ENCODE peak calls at places on chromosomes 3 and 15, in nine cellular contexts. T, E, N, X, R, Z, Q, K and H are unnamed samples.

GRCh38 chr3:14843321-14843720 is 24.6 kb downstream of the FGD5 start:
- DNase-seq in T (no peak), E (no peak), N (no peak), X (no peak), R (no peak), Z (no peak), Q (no peak), K (no peak), H (no peak)

GRCh38 chr3:124157748-124158147 is 165.8 kb upstream of the ROPN1 start:
- DNase-seq in T (no peak), E (no peak), N (no peak), X (no peak), R (no peak), Z (no peak), Q (no peak), K (no peak), H (no peak)

GRCh38 chr15:31598620-31599019 is 272.0 kb downstream of the KLF13 start:
- DNase-seq in T (no peak), E (no peak), N (no peak), X (no peak), R (peak), Z (peak), Q (no peak), K (no peak), H (no peak)

GRCh38 chr15:98842192-98842972 is 165.2 kb downstream of the PGPEP1L start:
- DNase-seq in T (no peak), E (no peak), N (no peak), X (no peak), R (no peak), Z (no peak), Q (no peak), K (peak), H (no peak)

GRCh38 chr15:48899793-48900192 is 21.9 kb downstream of the EID1 start:
- DNase-seq in T (no peak), E (no peak), N (no peak), X (no peak), R (no peak), Z (no peak), Q (no peak), K (no peak), H (no peak)

GRCh38 chr3:36399933-36400332 is 19.6 kb downstream of the STAC start:
- DNase-seq in T (no peak), E (no peak), N (no peak), X (no peak), R (no peak), Z (no peak), Q (no peak), K (no peak), H (no peak)

GRCh38 chr3:119664850-119665379 is 4.5 kb upstream of the POPDC2 start:
- DNase-seq in T (no peak), E (no peak), N (no peak), X (peak), R (no peak), Z (peak), Q (peak), K (no peak), H (no peak)

GRCh38 chr15:42784705-42785104 is 47.8 kb upstream of the CDAN1 start:
- DNase-seq in T (no peak), E (no peak), N (no peak), X (no peak), R (no peak), Z (no peak), Q (no peak), K (no peak), H (no peak)

GRCh38 chr3:124467980-124468902 is 262.0 kb upstream of the UMPS start:
- DNase-seq in T (peak), E (no peak), N (peak), X (peak), R (peak), Z (peak), Q (peak), K (peak), H (no peak)

GRCh38 chr15:48017747-48018146 is 103.0 kb upstream of the SLC24A5 start:
- DNase-seq in T (no peak), E (no peak), N (no peak), X (no peak), R (no peak), Z (no peak), Q (no peak), K (no peak), H (no peak)

GRCh38 chr15:60555291-60555690 is 76.3 kb upstream of the ICE2 start:
- DNase-seq in T (no peak), E (no peak), N (no peak), X (no peak), R (no peak), Z (no peak), Q (no peak), K (no peak), H (no peak)

GRCh38 chr3:88000853-88001252 is 58.0 kb downstream of the CGGBP1 start:
- DNase-seq in T (peak), E (no peak), N (peak), X (peak), R (peak), Z (peak), Q (no peak), K (peak), H (peak)

GRCh38 chr3:22161315-22161714 is 410.3 kb upstream of the ZNF385D start:
- DNase-seq in T (no peak), E (no peak), N (no peak), X (no peak), R (no peak), Z (no peak), Q (no peak), K (peak), H (no peak)

GRCh38 chr15:89167267-89168176 is 53.9 kb downstream of the RLBP1 start:
- DNase-seq in T (peak), E (no peak), N (peak), X (peak), R (peak), Z (peak), Q (peak), K (peak), H (no peak)

GRCh38 chr3:21638488-21638887 is 112.5 kb downstream of the ZNF385D start:
- DNase-seq in T (no peak), E (no peak), N (no peak), X (peak), R (no peak), Z (no peak), Q (no peak), K (no peak), H (no peak)

GRCh38 chr3:14719006-14719405 is 44.1 kb downstream of the C3orf20 start:
- DNase-seq in T (no peak), E (no peak), N (no peak), X (peak), R (peak), Z (no peak), Q (no peak), K (no peak), H (no peak)

GRCh38 chr3:65534825-65535224 is 503.9 kb downstream of the MAGI1 start:
- DNase-seq in T (no peak), E (no peak), N (no peak), X (no peak), R (no peak), Z (no peak), Q (no peak), K (no peak), H (no peak)

GRCh38 chr3:124178531-124178930 is 186.6 kb upstream of the ROPN1 start:
- DNase-seq in T (no peak), E (no peak), N (no peak), X (no peak), R (no peak), Z (no peak), Q (peak), K (no peak), H (no peak)

GRCh38 chr15:80776420-80777045 is 2.6 kb upstream of the CEMIP start:
- DNase-seq in T (peak), E (peak), N (peak), X (peak), R (peak), Z (peak), Q (peak), K (peak), H (peak)

GRCh38 chr3:185151959-185152432 is 864 bp downstream of the C3orf70 start:
- DNase-seq in T (no peak), E (peak), N (no peak), X (peak), R (peak), Z (no peak), Q (no peak), K (peak), H (no peak)

GRCh38 chr3:99021466-99021865 is 120.0 kb upstream of the DCBLD2 start:
- DNase-seq in T (no peak), E (no peak), N (no peak), X (no peak), R (no peak), Z (no peak), Q (no peak), K (no peak), H (no peak)

GRCh38 chr15:91853968-91854943 is 748 bp downstream of the SLCO3A1 start:
- DNase-seq in T (no peak), E (peak), N (peak), X (peak), R (peak), Z (peak), Q (no peak), K (peak), H (peak)

GRCh38 chr15:38074029-38074428 is 139.6 kb downstream of the TMCO5A start:
- DNase-seq in T (no peak), E (no peak), N (peak), X (peak), R (no peak), Z (no peak), Q (no peak), K (peak), H (no peak)

GRCh38 chr15:96365781-96366525 is 35.5 kb downstream of the NR2F2 start:
- DNase-seq in T (no peak), E (no peak), N (no peak), X (no peak), R (no peak), Z (no peak), Q (no peak), K (peak), H (no peak)

GRCh38 chr3:51718547-51719412 is 11.9 kb downstream of the GRM2 start:
- DNase-seq in T (peak), E (peak), N (peak), X (peak), R (peak), Z (peak), Q (no peak), K (peak), H (peak)

GRCh38 chr15:47820780-47821319 is 103.5 kb downstream of the SEMA6D start:
- DNase-seq in T (peak), E (peak), N (peak), X (peak), R (peak), Z (no peak), Q (peak), K (peak), H (no peak)

GRCh38 chr3:161274691-161275298 is 53.7 kb downstream of the NMD3 start:
- DNase-seq in T (peak), E (no peak), N (peak), X (peak), R (peak), Z (peak), Q (no peak), K (peak), H (peak)

GRCh38 chr3:106425021-106425420 is 556.2 kb upstream of the CBLB start:
- DNase-seq in T (no peak), E (no peak), N (peak), X (peak), R (peak), Z (no peak), Q (peak), K (peak), H (no peak)

GRCh38 chr15:25247418-25248030 is 191.3 kb downstream of the UBE3A start:
- DNase-seq in T (no peak), E (no peak), N (no peak), X (no peak), R (no peak), Z (no peak), Q (no peak), K (no peak), H (no peak)

GRCh38 chr3:38022887-38023709 is 6.3 kb downstream of the PLCD1 start:
- DNase-seq in T (no peak), E (peak), N (no peak), X (no peak), R (no peak), Z (peak), Q (no peak), K (no peak), H (no peak)
- H3K4me3 ChIP-seq in T (no peak), E (no peak), N (no peak), X (peak), R (no peak), Z (no peak), Q (no peak), K (peak), H (peak)

DNA sequence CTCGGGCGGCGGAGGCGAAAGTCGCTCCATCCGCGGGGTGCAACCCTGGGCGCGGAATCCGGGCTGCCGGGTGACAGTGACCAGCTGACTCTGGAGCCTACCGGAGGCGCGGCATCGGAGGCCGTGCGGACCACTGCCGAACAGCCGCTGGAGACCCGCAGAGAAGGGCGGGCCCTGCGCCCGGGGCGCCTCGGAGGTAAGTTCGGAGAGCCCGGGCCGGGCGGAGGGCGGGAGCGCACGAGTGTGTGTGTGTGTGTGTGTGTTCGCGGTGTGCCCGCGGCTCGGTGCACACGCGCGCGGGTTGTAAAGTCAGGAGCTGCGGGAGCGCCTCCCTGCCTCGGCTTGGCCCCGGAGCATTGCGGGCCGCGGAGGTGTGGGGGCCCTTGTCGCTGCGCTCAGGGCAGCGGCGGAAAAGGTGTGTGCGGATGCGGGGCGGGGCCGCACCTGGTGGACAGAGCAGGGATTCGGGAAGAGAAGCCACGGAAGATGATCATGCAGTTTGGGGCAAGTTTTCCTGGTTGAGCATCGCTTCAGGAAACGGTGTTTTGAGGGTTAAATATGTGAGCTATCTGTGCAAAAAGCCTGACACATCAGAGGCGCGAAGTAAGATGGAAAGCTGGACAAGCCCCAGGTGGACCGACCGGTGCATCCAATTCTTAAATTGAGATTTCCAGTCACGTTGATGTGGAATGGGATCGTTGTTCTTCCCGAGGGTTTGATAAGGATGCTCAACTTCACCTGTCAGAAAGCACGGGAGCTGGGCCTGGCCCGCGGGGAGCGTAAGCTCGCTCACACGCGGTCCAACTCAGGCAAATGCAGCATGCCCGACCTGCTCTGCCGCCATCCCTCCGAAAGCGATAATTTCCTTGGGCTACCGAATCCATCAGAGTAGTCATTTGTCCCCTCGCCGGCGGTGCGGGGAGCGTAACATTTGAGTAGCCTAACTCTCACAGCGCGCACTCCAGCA is 492 bp downstream of the MINAR1 start:
- DNase-seq in T (no peak), E (no peak), N (no peak), X (peak), R (peak), Z (peak), Q (no peak), K (no peak), H (no peak)
- H3K4me3 ChIP-seq in T (no peak), E (peak), N (peak), X (peak), R (peak), Z (peak), Q (peak), K (peak), H (no peak)

DNA sequence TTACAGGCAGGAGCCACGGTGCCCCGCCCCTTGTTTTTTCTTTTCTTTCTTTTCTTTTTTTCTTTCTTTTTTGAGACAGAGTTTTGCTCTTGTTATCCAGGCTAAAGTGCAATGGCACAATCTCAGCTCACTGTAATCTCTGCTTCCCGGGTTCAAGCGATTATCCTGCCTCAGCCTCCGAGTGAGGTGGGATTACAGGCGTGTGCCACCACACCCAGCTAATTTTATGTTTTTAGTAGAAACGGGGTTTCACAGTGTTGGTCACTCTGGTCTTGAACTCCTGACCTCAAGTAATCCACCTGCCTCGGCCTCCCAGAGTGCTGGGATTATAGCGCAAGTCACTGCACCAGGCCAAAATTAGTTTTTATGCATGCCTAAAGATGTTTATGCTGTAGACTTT is 2.5 kb downstream of the RPL35A start:
- DNase-seq in T (no peak), E (no peak), N (no peak), X (no peak), R (no peak), Z (no peak), Q (no peak), K (no peak), H (no peak)
- H3K4me3 ChIP-seq in T (no peak), E (no peak), N (peak), X (no peak), R (no peak), Z (no peak), Q (peak), K (no peak), H (no peak)

GRCh38 chr15:63041402-63041977 is 1.1 kb upstream of the TPM1 start:
- DNase-seq in T (no peak), E (no peak), N (no peak), X (no peak), R (no peak), Z (no peak), Q (no peak), K (no peak), H (no peak)
- H3K4me3 ChIP-seq in T (no peak), E (peak), N (no peak), X (peak), R (no peak), Z (peak), Q (peak), K (no peak), H (no peak)

DNA sequence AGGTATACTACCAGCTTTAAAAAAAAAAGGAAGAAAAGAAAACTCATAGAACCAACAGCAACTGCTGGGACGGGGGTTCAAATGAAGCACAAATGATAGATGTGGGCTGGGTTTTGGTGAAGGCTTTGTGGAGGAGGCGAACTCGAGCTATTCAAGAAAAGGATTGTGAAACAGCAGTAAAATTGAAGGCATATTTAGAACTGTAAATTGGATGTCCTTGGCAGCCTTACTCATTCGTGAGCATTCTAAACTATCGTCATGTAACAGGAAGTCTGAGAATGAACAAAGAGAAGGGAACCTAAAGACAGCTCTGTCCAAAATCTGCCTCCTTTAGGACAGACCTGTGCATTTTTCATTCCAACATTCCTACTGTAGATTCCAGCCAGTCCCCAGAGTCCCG is 97.8 kb downstream of the LARS2 start:
- DNase-seq in T (no peak), E (no peak), N (peak), X (peak), R (no peak), Z (no peak), Q (peak), K (peak), H (no peak)
- H3K4me3 ChIP-seq in T (no peak), E (no peak), N (no peak), X (no peak), R (no peak), Z (no peak), Q (no peak), K (no peak), H (no peak)

DNA sequence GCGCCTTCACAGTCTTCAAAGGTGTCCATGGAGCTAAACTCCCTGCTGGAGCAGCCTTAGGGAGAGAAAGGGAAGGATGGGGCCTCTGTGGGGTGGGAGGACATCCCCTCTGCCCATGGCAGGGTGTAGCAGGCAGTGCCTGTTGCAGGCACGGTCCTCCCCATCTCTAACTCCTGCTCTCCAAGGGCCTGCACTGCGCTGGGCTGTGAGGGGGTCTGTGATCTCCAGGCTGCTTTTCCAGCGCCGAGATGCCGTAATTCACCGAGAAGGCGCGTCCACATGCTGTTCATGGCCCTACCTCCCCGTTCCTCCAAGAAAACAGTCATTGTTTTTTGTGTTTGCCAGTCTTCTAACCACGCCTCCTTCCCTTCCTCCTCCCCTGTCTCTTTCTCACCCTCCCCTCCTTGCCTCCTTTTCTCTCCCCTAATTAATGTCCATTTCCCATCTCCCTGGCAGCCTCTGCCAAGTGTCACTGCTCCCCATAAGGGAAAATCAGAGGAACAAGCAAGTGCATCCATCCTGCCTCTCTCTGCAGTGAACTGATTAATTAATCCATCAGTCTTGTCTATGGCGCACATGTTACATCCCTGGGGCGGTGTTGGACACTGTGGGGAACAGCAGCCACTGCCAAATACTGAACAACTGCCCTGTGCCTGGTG is 17.7 kb upstream of the LAMP3 start:
- DNase-seq in T (no peak), E (no peak), N (peak), X (peak), R (peak), Z (no peak), Q (no peak), K (peak), H (no peak)
- H3K4me3 ChIP-seq in T (no peak), E (no peak), N (peak), X (no peak), R (no peak), Z (no peak), Q (no peak), K (no peak), H (no peak)

GRCh38 chr3:16372362-16373269 is 107.6 kb downstream of the OXNAD1 start:
- DNase-seq in T (no peak), E (peak), N (peak), X (peak), R (no peak), Z (no peak), Q (peak), K (no peak), H (no peak)
- H3K4me3 ChIP-seq in T (no peak), E (no peak), N (no peak), X (no peak), R (no peak), Z (no peak), Q (no peak), K (no peak), H (no peak)

DNA sequence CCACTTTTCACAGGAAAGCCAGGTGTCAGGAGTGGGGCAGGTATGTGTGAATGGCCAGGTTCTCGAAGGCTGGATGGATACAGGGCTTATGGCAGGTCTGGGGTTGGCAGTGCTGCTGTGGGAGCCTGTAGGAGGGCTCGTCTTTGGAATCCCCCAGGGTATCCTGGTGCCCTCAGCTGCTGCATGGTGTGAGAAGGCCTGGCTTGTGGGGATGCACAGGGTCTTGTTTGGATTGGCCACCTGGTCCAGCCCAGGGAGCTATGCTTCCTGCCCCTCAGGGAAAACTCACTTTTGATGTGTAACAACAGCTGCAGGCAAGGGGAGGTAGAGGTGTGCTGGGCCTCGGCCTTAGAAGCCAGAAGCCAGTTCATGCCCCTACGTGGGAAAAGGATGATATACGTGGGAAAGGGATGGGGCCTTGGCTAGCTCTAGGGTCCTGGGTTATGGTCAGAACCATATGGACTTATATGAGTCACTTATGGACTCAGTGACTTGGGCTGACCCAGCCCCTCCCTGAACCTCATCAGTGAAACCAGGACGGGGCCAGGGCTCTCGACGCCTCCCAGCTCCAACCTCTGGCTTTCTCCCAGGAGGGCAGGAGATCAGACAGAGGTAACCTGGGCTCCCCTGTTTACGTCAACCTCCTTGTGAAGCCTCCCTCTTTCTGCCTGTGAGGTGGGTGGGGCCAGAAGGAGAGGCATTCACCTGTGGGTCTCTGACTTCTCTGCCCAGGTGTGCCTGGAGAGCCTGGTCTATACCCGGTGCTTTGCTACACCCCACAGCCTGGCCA is 37.8 kb upstream of the CSPG4 start:
- DNase-seq in T (no peak), E (no peak), N (no peak), X (no peak), R (no peak), Z (no peak), Q (no peak), K (no peak), H (no peak)
- H3K4me3 ChIP-seq in T (no peak), E (no peak), N (no peak), X (no peak), R (no peak), Z (no peak), Q (no peak), K (no peak), H (no peak)